ENCODE peak calls at places on chromosomes 4 and X, in nine cellular contexts. One of them, this sample, is unnamed.

GRCh38 chrX:9642270-9642995 is 123.2 kb downstream of the GPR143 start:
- DNase-seq in fibroblast of lung: no peak
- DNase-seq in PC-3: no peak
- DNase-seq in cardiac fibroblast: no peak
- DNase-seq in lower leg skin: no peak
- DNase-seq in neural crest cell: no peak
- DNase-seq in thoracic aorta: no peak
- DNase-seq in fibroblast of mammary gland: no peak
- DNase-seq in GM10248: no peak
- DNase-seq in this sample: no peak

GRCh38 chr4:128635939-128636551 is 173.5 kb upstream of the JADE1 start:
- DNase-seq in PC-3: no peak
- DNase-seq in GM10248: no peak
- DNase-seq in cardiac fibroblast: peak; percentile 22
- DNase-seq in fibroblast of mammary gland: no peak
- DNase-seq in fibroblast of lung: peak; percentile 9
- DNase-seq in thoracic aorta: no peak
- DNase-seq in lower leg skin: no peak
- DNase-seq in neural crest cell: no peak
- DNase-seq in this sample: no peak

GRCh38 chr4:138595731-138596465 is 353.7 kb upstream of the SLC7A11 start:
- DNase-seq in GM10248: no peak
- DNase-seq in neural crest cell: no peak
- DNase-seq in fibroblast of mammary gland: peak; percentile 25
- DNase-seq in thoracic aorta: no peak
- DNase-seq in fibroblast of lung: peak; percentile 86
- DNase-seq in lower leg skin: no peak
- DNase-seq in cardiac fibroblast: peak; percentile 42
- DNase-seq in PC-3: no peak
- DNase-seq in this sample: no peak

GRCh38 chr4:19047481-19047880 is 1025.9 kb upstream of the LCORL start:
- DNase-seq in neural crest cell: no peak
- DNase-seq in fibroblast of lung: no peak
- DNase-seq in cardiac fibroblast: no peak
- DNase-seq in fibroblast of mammary gland: peak; percentile 20
- DNase-seq in lower leg skin: no peak
- DNase-seq in PC-3: peak; percentile 2
- DNase-seq in GM10248: no peak
- DNase-seq in thoracic aorta: no peak
- DNase-seq in this sample: no peak

GRCh38 chr4:23584024-23584423 is 305.8 kb downstream of the PPARGC1A start:
- DNase-seq in cardiac fibroblast: no peak
- DNase-seq in PC-3: no peak
- DNase-seq in lower leg skin: no peak
- DNase-seq in fibroblast of mammary gland: no peak
- DNase-seq in thoracic aorta: no peak
- DNase-seq in neural crest cell: no peak
- DNase-seq in fibroblast of lung: no peak
- DNase-seq in GM10248: no peak
- DNase-seq in this sample: no peak

GRCh38 chr4:78556655-78557054 is 5.1 kb downstream of the ANXA3 start:
- DNase-seq in fibroblast of mammary gland: no peak
- DNase-seq in neural crest cell: no peak
- DNase-seq in cardiac fibroblast: no peak
- DNase-seq in fibroblast of lung: no peak
- DNase-seq in PC-3: peak; percentile 37
- DNase-seq in lower leg skin: no peak
- DNase-seq in thoracic aorta: no peak
- DNase-seq in GM10248: no peak
- DNase-seq in this sample: no peak

GRCh38 chr4:5037553-5038551 is 13.4 kb upstream of the STK32B start:
- DNase-seq in lower leg skin: peak; percentile 77
- DNase-seq in neural crest cell: no peak
- DNase-seq in GM10248: no peak
- DNase-seq in fibroblast of mammary gland: peak; percentile 92
- DNase-seq in PC-3: peak; percentile 94
- DNase-seq in fibroblast of lung: peak; percentile 90
- DNase-seq in thoracic aorta: no peak
- DNase-seq in cardiac fibroblast: peak; percentile 79
- DNase-seq in this sample: no peak

GRCh38 chrX:44974462-44974861 is 101.5 kb downstream of the KDM6A start:
- DNase-seq in cardiac fibroblast: peak; percentile 14
- DNase-seq in thoracic aorta: no peak
- DNase-seq in fibroblast of mammary gland: peak; percentile 48
- DNase-seq in lower leg skin: no peak
- DNase-seq in GM10248: no peak
- DNase-seq in neural crest cell: no peak
- DNase-seq in PC-3: peak; percentile 76
- DNase-seq in fibroblast of lung: peak; percentile 30
- DNase-seq in this sample: no peak

GRCh38 chr4:110622841-110623709 is at the start of gene PITX2:
- DNase-seq in fibroblast of mammary gland: peak; percentile 96
- DNase-seq in thoracic aorta: no peak
- DNase-seq in neural crest cell: peak; percentile 92
- DNase-seq in cardiac fibroblast: peak; percentile 95
- DNase-seq in GM10248: peak; percentile 82
- DNase-seq in PC-3: no peak
- DNase-seq in lower leg skin: peak; percentile 97
- DNase-seq in fibroblast of lung: peak; percentile 84
- DNase-seq in this sample: peak; percentile 75

GRCh38 chrX:138748480-138748879 is 37.0 kb upstream of the FGF13 start:
- DNase-seq in neural crest cell: no peak
- DNase-seq in PC-3: peak; percentile 50
- DNase-seq in fibroblast of lung: peak; percentile 15
- DNase-seq in cardiac fibroblast: peak; percentile 7
- DNase-seq in GM10248: no peak
- DNase-seq in lower leg skin: no peak
- DNase-seq in thoracic aorta: no peak
- DNase-seq in fibroblast of mammary gland: peak; percentile 36
- DNase-seq in this sample: no peak

GRCh38 chr4:152309418-152309817 is 226.5 kb downstream of the FBXW7 start:
- DNase-seq in fibroblast of mammary gland: no peak
- DNase-seq in PC-3: peak; percentile 26
- DNase-seq in GM10248: no peak
- DNase-seq in fibroblast of lung: no peak
- DNase-seq in thoracic aorta: no peak
- DNase-seq in cardiac fibroblast: no peak
- DNase-seq in neural crest cell: no peak
- DNase-seq in lower leg skin: no peak
- DNase-seq in this sample: no peak

GRCh38 chr4:165520071-165520470 is 141.3 kb downstream of the CPE start:
- DNase-seq in cardiac fibroblast: no peak
- DNase-seq in fibroblast of lung: no peak
- DNase-seq in lower leg skin: no peak
- DNase-seq in neural crest cell: no peak
- DNase-seq in PC-3: no peak
- DNase-seq in GM10248: no peak
- DNase-seq in fibroblast of mammary gland: no peak
- DNase-seq in thoracic aorta: no peak
- DNase-seq in this sample: no peak

GRCh38 chr4:25376754-25377571 is at the start of gene ANAPC4:
- DNase-seq in GM10248: peak; percentile 100
- DNase-seq in fibroblast of lung: peak; percentile 90
- DNase-seq in cardiac fibroblast: peak; percentile 95
- DNase-seq in neural crest cell: peak; percentile 84
- DNase-seq in fibroblast of mammary gland: peak; percentile 88
- DNase-seq in lower leg skin: peak; percentile 98
- DNase-seq in PC-3: peak; percentile 88
- DNase-seq in thoracic aorta: peak; percentile 82
- DNase-seq in this sample: peak; percentile 98
- TF ChIP-seq CTCF in GM10248: no peak
- TF ChIP-seq CTCF in fibroblast of lung: no peak
- TF ChIP-seq CTCF in cardiac fibroblast: no peak
- TF ChIP-seq CTCF in neural crest cell: no peak
- TF ChIP-seq CTCF in fibroblast of mammary gland: no peak
- TF ChIP-seq CTCF in lower leg skin: no peak
- TF ChIP-seq CTCF in PC-3: no peak
- TF ChIP-seq CTCF in thoracic aorta: peak; percentile 12
- TF ChIP-seq CTCF in this sample: no peak

DNA sequence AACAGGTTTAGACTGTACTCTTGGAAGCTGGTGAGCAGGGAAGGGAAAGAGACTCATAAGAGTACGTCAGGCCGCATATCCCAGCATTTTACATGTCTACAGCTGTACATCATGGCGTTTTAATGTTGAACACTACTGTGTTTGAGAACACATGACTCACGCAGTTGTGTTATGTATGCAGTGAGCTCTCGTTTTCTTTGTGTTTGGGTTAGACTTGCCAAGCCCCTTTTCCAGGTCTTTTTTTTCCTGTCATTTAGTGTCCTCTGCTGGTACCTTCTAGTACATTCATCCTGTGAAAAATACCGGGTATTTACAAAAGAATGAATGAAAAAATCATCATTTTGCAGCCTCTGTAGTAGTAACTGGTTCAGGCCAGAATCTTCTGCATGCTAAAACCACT is 35.3 kb downstream of the SMS start:
- DNase-seq in neural crest cell: no peak
- DNase-seq in PC-3: peak; percentile 66
- DNase-seq in lower leg skin: no peak
- DNase-seq in thoracic aorta: no peak
- DNase-seq in cardiac fibroblast: peak; percentile 75
- DNase-seq in GM10248: no peak
- DNase-seq in fibroblast of mammary gland: peak; percentile 76
- DNase-seq in fibroblast of lung: peak; percentile 89
- DNase-seq in this sample: no peak
- TF ChIP-seq CTCF in neural crest cell: peak; percentile 58
- TF ChIP-seq CTCF in PC-3: peak; percentile 65
- TF ChIP-seq CTCF in lower leg skin: no peak
- TF ChIP-seq CTCF in thoracic aorta: peak; percentile 43
- TF ChIP-seq CTCF in cardiac fibroblast: peak; percentile 26
- TF ChIP-seq CTCF in GM10248: no peak
- TF ChIP-seq CTCF in fibroblast of mammary gland: peak; percentile 23
- TF ChIP-seq CTCF in fibroblast of lung: peak; percentile 41
- TF ChIP-seq CTCF in this sample: no peak

GRCh38 chrX:133697656-133698055 is 282.4 kb upstream of the GPC4 start:
- DNase-seq in fibroblast of lung: no peak
- DNase-seq in cardiac fibroblast: no peak
- DNase-seq in PC-3: no peak
- DNase-seq in thoracic aorta: no peak
- DNase-seq in GM10248: no peak
- DNase-seq in lower leg skin: no peak
- DNase-seq in fibroblast of mammary gland: peak; percentile 24
- DNase-seq in neural crest cell: no peak
- DNase-seq in this sample: no peak

GRCh38 chrX:133702230-133702629 is 283.2 kb downstream of the GPC3 start:
- DNase-seq in PC-3: no peak
- DNase-seq in fibroblast of lung: no peak
- DNase-seq in lower leg skin: no peak
- DNase-seq in thoracic aorta: no peak
- DNase-seq in cardiac fibroblast: no peak
- DNase-seq in fibroblast of mammary gland: no peak
- DNase-seq in GM10248: no peak
- DNase-seq in neural crest cell: no peak
- DNase-seq in this sample: no peak

GRCh38 chrX:133699023-133699728 is 283.9 kb upstream of the GPC4 start:
- DNase-seq in PC-3: peak; percentile 39
- DNase-seq in neural crest cell: no peak
- DNase-seq in fibroblast of mammary gland: peak; percentile 15
- DNase-seq in thoracic aorta: no peak
- DNase-seq in fibroblast of lung: no peak
- DNase-seq in GM10248: no peak
- DNase-seq in lower leg skin: no peak
- DNase-seq in cardiac fibroblast: no peak
- DNase-seq in this sample: no peak

DNA sequence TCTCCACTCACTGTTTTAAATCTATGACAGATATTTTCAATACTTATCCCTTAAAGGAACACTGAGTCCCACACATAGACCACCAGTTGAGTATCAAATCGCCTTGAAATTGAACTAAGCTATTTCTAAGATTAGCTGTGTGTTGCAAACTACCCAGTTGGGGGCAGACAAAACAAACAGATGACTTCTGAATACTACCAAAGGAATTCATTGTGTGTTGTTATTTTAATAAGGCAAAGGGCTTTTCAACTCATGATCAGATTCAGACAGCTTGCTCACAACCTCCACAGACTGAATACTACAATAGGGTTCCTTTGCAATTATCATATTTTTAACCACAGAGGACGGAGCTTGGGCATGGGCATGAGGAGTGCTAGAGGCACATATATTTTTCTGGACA is 283.0 kb upstream of the GPC4 start:
- DNase-seq in fibroblast of lung: peak; percentile 58
- DNase-seq in thoracic aorta: no peak
- DNase-seq in PC-3: peak; percentile 60
- DNase-seq in cardiac fibroblast: peak; percentile 28
- DNase-seq in fibroblast of mammary gland: peak; percentile 57
- DNase-seq in GM10248: no peak
- DNase-seq in lower leg skin: no peak
- DNase-seq in neural crest cell: no peak
- DNase-seq in this sample: no peak
- TF ChIP-seq CTCF in fibroblast of lung: peak; percentile 43
- TF ChIP-seq CTCF in thoracic aorta: no peak
- TF ChIP-seq CTCF in PC-3: peak; percentile 68
- TF ChIP-seq CTCF in cardiac fibroblast: no peak
- TF ChIP-seq CTCF in fibroblast of mammary gland: peak; percentile 38
- TF ChIP-seq CTCF in GM10248: no peak
- TF ChIP-seq CTCF in lower leg skin: no peak
- TF ChIP-seq CTCF in neural crest cell: peak; percentile 20
- TF ChIP-seq CTCF in this sample: no peak

GRCh38 chr4:71049395-71049794 is 55.9 kb downstream of the DCK start:
- DNase-seq in thoracic aorta: no peak
- DNase-seq in fibroblast of mammary gland: no peak
- DNase-seq in lower leg skin: no peak
- DNase-seq in fibroblast of lung: no peak
- DNase-seq in GM10248: no peak
- DNase-seq in PC-3: no peak
- DNase-seq in cardiac fibroblast: no peak
- DNase-seq in neural crest cell: no peak
- DNase-seq in this sample: no peak
- TF ChIP-seq CTCF in thoracic aorta: no peak
- TF ChIP-seq CTCF in fibroblast of mammary gland: no peak
- TF ChIP-seq CTCF in lower leg skin: no peak
- TF ChIP-seq CTCF in fibroblast of lung: no peak
- TF ChIP-seq CTCF in GM10248: no peak
- TF ChIP-seq CTCF in PC-3: no peak
- TF ChIP-seq CTCF in cardiac fibroblast: no peak
- TF ChIP-seq CTCF in neural crest cell: no peak
- TF ChIP-seq CTCF in this sample: no peak

GRCh38 chr4:112355662-112356061 is 58.5 kb downstream of the ALPK1 start:
- DNase-seq in cardiac fibroblast: no peak
- DNase-seq in fibroblast of mammary gland: no peak
- DNase-seq in lower leg skin: no peak
- DNase-seq in GM10248: no peak
- DNase-seq in fibroblast of lung: no peak
- DNase-seq in neural crest cell: no peak
- DNase-seq in PC-3: no peak
- DNase-seq in thoracic aorta: no peak
- DNase-seq in this sample: peak; percentile 77
- TF ChIP-seq CTCF in cardiac fibroblast: no peak
- TF ChIP-seq CTCF in fibroblast of mammary gland: no peak
- TF ChIP-seq CTCF in lower leg skin: no peak
- TF ChIP-seq CTCF in GM10248: no peak
- TF ChIP-seq CTCF in fibroblast of lung: no peak
- TF ChIP-seq CTCF in neural crest cell: no peak
- TF ChIP-seq CTCF in PC-3: no peak
- TF ChIP-seq CTCF in thoracic aorta: no peak
- TF ChIP-seq CTCF in this sample: no peak

DNA sequence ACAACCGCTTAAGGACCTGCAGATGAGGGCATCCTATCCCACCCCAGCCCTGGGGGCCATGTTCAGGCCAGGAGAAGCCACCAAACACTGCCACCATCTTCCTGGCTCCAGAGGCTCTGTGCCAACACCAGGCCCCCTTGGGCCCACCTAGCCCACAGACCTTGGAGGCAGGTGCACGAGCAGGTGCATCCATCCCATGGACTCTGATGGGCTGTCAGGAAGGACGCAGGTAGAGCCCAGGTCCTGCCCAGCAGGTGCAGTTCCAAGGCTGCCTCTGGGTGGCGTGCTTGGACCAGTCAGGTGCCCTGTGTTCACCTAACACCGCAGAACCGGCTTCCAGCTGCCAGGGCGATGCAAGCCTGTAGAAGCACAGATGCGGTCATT is 22.8 kb upstream of the PDE6B start:
- DNase-seq in fibroblast of mammary gland: peak; percentile 25
- DNase-seq in lower leg skin: peak; percentile 90
- DNase-seq in cardiac fibroblast: no peak
- DNase-seq in thoracic aorta: no peak
- DNase-seq in GM10248: peak; percentile 56
- DNase-seq in PC-3: peak; percentile 80
- DNase-seq in fibroblast of lung: no peak
- DNase-seq in neural crest cell: peak; percentile 40
- DNase-seq in this sample: no peak
- TF ChIP-seq CTCF in fibroblast of mammary gland: peak; percentile 52
- TF ChIP-seq CTCF in lower leg skin: no peak
- TF ChIP-seq CTCF in cardiac fibroblast: peak; percentile 42
- TF ChIP-seq CTCF in thoracic aorta: no peak
- TF ChIP-seq CTCF in GM10248: peak; percentile 75
- TF ChIP-seq CTCF in PC-3: peak; percentile 73
- TF ChIP-seq CTCF in fibroblast of lung: peak; percentile 38
- TF ChIP-seq CTCF in neural crest cell: peak; percentile 66
- TF ChIP-seq CTCF in this sample: peak; percentile 48